ENCODE peak calls at places on chromosomes 12 and 14, in ten cellular contexts. P is NCI-H69; M is NCI-H146; R is WERI-Rb-1; X is kidney epithelial cell; U is neural crest cell; K is CD8-positive, alpha-beta T cell; S is ELR; A is left cardiac atrium; J is H4. T is an unnamed sample.

GRCh38 chr12:3135522-3136461 is 58.6 kb downstream of the TSPAN9 start:
- DNase-seq in P (peak; percentile 81), M (peak; percentile 81), R (peak; percentile 68), X (no peak), U (peak; percentile 45), K (peak; percentile 64), S (peak; percentile 83), A (no peak), J (peak; percentile 71), T (peak; percentile 98)

GRCh38 chr12:4934651-4935050 is 24.9 kb downstream of the KCNA1 start:
- DNase-seq in P (peak; percentile 86), M (peak; percentile 20), R (no peak), X (no peak), U (no peak), K (no peak), S (peak; percentile 53), A (no peak), J (peak; percentile 42), T (no peak)

GRCh38 chr14:50928002-50928635 is 16.2 kb downstream of the PYGL start:
- DNase-seq in P (no peak), M (no peak), R (no peak), X (no peak), U (no peak), K (no peak), S (peak; percentile 60), A (no peak), J (no peak), T (no peak)

GRCh38 chr12:127130506-127131100 is 1136.4 kb upstream of the TMEM132C start:
- DNase-seq in P (no peak), M (no peak), R (no peak), X (no peak), U (no peak), K (no peak), S (no peak), A (no peak), J (peak; percentile 51), T (no peak)

GRCh38 chr14:75984674-75985073 is 889 bp upstream of the IFT43 start:
- DNase-seq in P (peak; percentile 41), M (no peak), R (no peak), X (no peak), U (no peak), K (no peak), S (no peak), A (no peak), J (no peak), T (no peak)

GRCh38 chr14:101918125-101918989 is 46.0 kb upstream of the DYNC1H1 start:
- DNase-seq in P (no peak), M (no peak), R (no peak), X (no peak), U (no peak), K (no peak), S (no peak), A (no peak), J (no peak), T (no peak)

GRCh38 chr12:89985935-89986334 is 277.3 kb upstream of the ATP2B1 start:
- DNase-seq in P (no peak), M (no peak), R (no peak), X (no peak), U (no peak), K (no peak), S (no peak), A (no peak), J (no peak), T (no peak)

GRCh38 chr14:103104654-103105511 is 10.4 kb downstream of the EXOC3L4 start:
- DNase-seq in P (peak; percentile 86), M (peak; percentile 83), R (peak; percentile 75), X (no peak), U (peak; percentile 74), K (peak; percentile 85), S (peak; percentile 53), A (peak; percentile 72), J (no peak), T (peak; percentile 98)

T was measured in osteoblast.